ENCODE peak calls at places on chromosome 14, in five cellular contexts. D is HepG2, M is GM12878, L is K562, S is H1. P is an unnamed sample.

GRCh38 chr14:43503508-43503907 is 1003.6 kb downstream of the FSCB start:
- DNase-seq in D (peak), M (no peak), L (no peak), S (no peak), P (no peak)

GRCh38 chr14:33629721-33630287 is 321.1 kb downstream of the EGLN3 start:
- DNase-seq in D (no peak), M (no peak), L (no peak), S (no peak), P (no peak)

GRCh38 chr14:30291216-30291615 is 267.7 kb upstream of the G2E3 start:
- DNase-seq in D (no peak), M (no peak), L (no peak), S (no peak), P (no peak)

GRCh38 chr14:100840286-100840685 is 14.4 kb downstream of the MEG3 start:
- DNase-seq in D (no peak), M (no peak), L (no peak), S (peak), P (no peak)

GRCh38 chr14:87995500-87996275 is 2.7 kb upstream of the GALC start:
- DNase-seq in D (peak), M (no peak), L (peak), S (no peak), P (no peak)

GRCh38 chr14:92546347-92547053 is 32.9 kb downstream of the RIN3 start:
- DNase-seq in D (no peak), M (no peak), L (peak), S (no peak), P (no peak)

GRCh38 chr14:103031956-103032355 is 25.4 kb downstream of the CDC42BPB start:
- DNase-seq in D (no peak), M (no peak), L (no peak), S (no peak), P (peak)

GRCh38 chr14:22908601-22909000 is 10.3 kb downstream of the RBM23 start:
- DNase-seq in D (no peak), M (no peak), L (no peak), S (no peak), P (no peak)

GRCh38 chr14:35963209-35963608 is 137.1 kb downstream of the BRMS1L start:
- DNase-seq in D (peak), M (no peak), L (peak), S (no peak), P (no peak)

GRCh38 chr14:72291908-72292688 is 359.9 kb downstream of the RGS6 start:
- DNase-seq in D (peak), M (peak), L (peak), S (peak), P (peak)

GRCh38 chr14:90319173-90319572 is 12.6 kb downstream of the NRDE2 start:
- DNase-seq in D (no peak), M (no peak), L (no peak), S (no peak), P (no peak)

GRCh38 chr14:104142136-104143041 is 4.0 kb downstream of the KIF26A start:
- DNase-seq in D (no peak), M (no peak), L (no peak), S (peak), P (peak)

GRCh38 chr14:34069854-34070582 is 119.1 kb upstream of the EGLN3 start:
- DNase-seq in D (no peak), M (no peak), L (no peak), S (no peak), P (no peak)

GRCh38 chr14:73255693-73256225 is 18.5 kb downstream of the PAPLN start:
- DNase-seq in D (no peak), M (no peak), L (no peak), S (no peak), P (no peak)

GRCh38 chr14:105474478-105475268 is at the start of gene CRIP2:
- DNase-seq in D (no peak), M (no peak), L (peak), S (peak), P (no peak)

GRCh38 chr14:72845675-72846074 is 48.2 kb downstream of the DPF3 start:
- DNase-seq in D (no peak), M (no peak), L (no peak), S (no peak), P (no peak)

GRCh38 chr14:50954811-50955372 is 10.6 kb upstream of the PYGL start:
- DNase-seq in D (peak), M (no peak), L (peak), S (no peak), P (no peak)

GRCh38 chr14:90368946-90369721 is 27.7 kb upstream of the CALM1 start:
- DNase-seq in D (peak), M (no peak), L (no peak), S (no peak), P (no peak)

GRCh38 chr14:34722723-34723545 is 8.5 kb upstream of the CFL2 start:
- DNase-seq in D (peak), M (no peak), L (peak), S (peak), P (peak)

GRCh38 chr14:72928872-72929271 is 2.6 kb downstream of the DCAF4 start:
- DNase-seq in D (no peak), M (no peak), L (no peak), S (no peak), P (no peak)

GRCh38 chr14:47438650-47439140 is 236.7 kb downstream of the MDGA2 start:
- DNase-seq in D (no peak), M (no peak), L (no peak), S (no peak), P (no peak)

GRCh38 chr14:32559048-32559447 is 229.9 kb downstream of the AKAP6 start:
- DNase-seq in D (no peak), M (no peak), L (no peak), S (no peak), P (no peak)

GRCh38 chr14:68779761-68780323 is 13.0 kb downstream of the ZFP36L1 start:
- DNase-seq in D (peak), M (no peak), L (no peak), S (no peak), P (no peak)

GRCh38 chr14:20684662-20685456 is 499 bp downstream of the RNASE4 start:
- DNase-seq in D (peak), M (no peak), L (no peak), S (no peak), P (peak)

GRCh38 chr14:100532916-100533630 is 54.1 kb downstream of the BEGAIN start:
- DNase-seq in D (no peak), M (no peak), L (peak), S (no peak), P (no peak)

GRCh38 chr14:22598896-22599244 is 770 bp downstream of the ABHD4 start:
- DNase-seq in D (peak), M (no peak), L (peak), S (no peak), P (no peak)

GRCh38 chr14:61296151-61296550 is 15.0 kb upstream of the TMEM30B start:
- DNase-seq in D (no peak), M (no peak), L (no peak), S (no peak), P (no peak)

GRCh38 chr14:60655898-60656754 is 6.8 kb upstream of the SIX1 start:
- DNase-seq in D (no peak), M (no peak), L (no peak), S (peak), P (peak)

GRCh38 chr14:94465042-94465441 is 11.0 kb downstream of the SERPINA9 start:
- DNase-seq in D (no peak), M (no peak), L (no peak), S (no peak), P (no peak)

GRCh38 chr14:68627868-68628604 is 164.8 kb downstream of the ZFP36L1 start:
- DNase-seq in D (no peak), M (no peak), L (no peak), S (peak), P (peak)

GRCh38 chr14:104315625-104316024 is 177.2 kb downstream of the KIF26A start:
- DNase-seq in D (no peak), M (no peak), L (no peak), S (no peak), P (peak)

GRCh38 chr14:21868442-21869046 is 194.9 kb upstream of the OR4E1 start:
- DNase-seq in D (peak), M (no peak), L (peak), S (peak), P (peak)

GRCh38 chr14:60094306-60094897 is 2.7 kb downstream of the PCNX4 start:
- DNase-seq in D (peak), M (no peak), L (peak), S (no peak), P (no peak)

GRCh38 chr14:100994757-100995156 is 91.2 kb upstream of the RTL1 start:
- DNase-seq in D (no peak), M (no peak), L (no peak), S (no peak), P (no peak)

GRCh38 chr14:101857226-101857625 is 95.7 kb downstream of the PPP2R5C start:
- DNase-seq in D (no peak), M (no peak), L (peak), S (no peak), P (peak)

GRCh38 chr14:95379634-95380033 is 59.9 kb upstream of the CLMN start:
- DNase-seq in D (no peak), M (no peak), L (no peak), S (no peak), P (no peak)

GRCh38 chr14:77316872-77317271 is 3.8 kb downstream of the POMT2 start:
- DNase-seq in D (no peak), M (no peak), L (no peak), S (no peak), P (no peak)

GRCh38 chr14:64767215-64767964 is 63.2 kb downstream of the PLEKHG3 start:
- DNase-seq in D (no peak), M (no peak), L (no peak), S (no peak), P (no peak)
- TF ChIP-seq ATF3 in D (no peak), M (no peak), L (no peak), S (no peak), P (no peak)

GRCh38 chr14:70891741-70892140 is 15.5 kb upstream of the PCNX1 start:
- DNase-seq in D (no peak), M (no peak), L (no peak), S (no peak), P (no peak)

GRCh38 chr14:70893062-70893841 is 14.0 kb upstream of the PCNX1 start:
- DNase-seq in D (no peak), M (no peak), L (no peak), S (no peak), P (no peak)

GRCh38 chr14:70896317-70896716 is 10.9 kb upstream of the PCNX1 start:
- DNase-seq in D (no peak), M (no peak), L (no peak), S (no peak), P (no peak)

GRCh38 chr14:70894868-70895267 is 12.4 kb upstream of the PCNX1 start:
- DNase-seq in D (peak), M (no peak), L (no peak), S (no peak), P (no peak)

DNA sequence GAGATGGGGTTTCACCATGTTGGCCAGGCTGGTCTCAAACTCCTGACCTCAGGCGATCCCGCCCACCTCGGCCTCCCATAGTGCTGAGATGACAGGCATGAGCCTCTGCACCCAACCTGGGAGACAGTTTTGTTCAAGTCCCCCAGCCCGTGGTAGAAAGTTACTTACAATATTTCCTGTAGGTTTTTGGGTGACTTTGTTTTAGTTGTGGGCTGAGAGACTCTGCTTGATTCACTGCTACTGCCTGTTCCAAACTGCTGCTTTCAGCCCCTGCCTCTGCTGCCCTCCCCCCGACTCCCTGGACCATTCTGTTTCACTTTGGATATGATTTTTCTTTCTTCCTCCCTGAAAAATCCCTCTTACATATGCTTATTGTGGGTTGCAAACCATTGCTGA is 13.4 kb upstream of the PCNX1 start:
- DNase-seq in D (no peak), M (no peak), L (no peak), S (no peak), P (no peak)
- TF ChIP-seq USF2 in D (no peak), M (no peak), L (no peak), S (no peak), P (no peak)

GRCh38 chr14:54877015-54877702 is 25.5 kb downstream of the GCH1 start:
- DNase-seq in D (no peak), M (no peak), L (no peak), S (no peak), P (no peak)
- TF ChIP-seq ATF3 in D (no peak), M (no peak), L (no peak), S (no peak), P (no peak)

GRCh38 chr14:48690349-48690748 is 895.8 kb downstream of the RPS29 start:
- DNase-seq in D (no peak), M (no peak), L (no peak), S (no peak), P (no peak)
- TF ChIP-seq USF2 in D (no peak), M (no peak), L (no peak), S (no peak), P (no peak)

DNA sequence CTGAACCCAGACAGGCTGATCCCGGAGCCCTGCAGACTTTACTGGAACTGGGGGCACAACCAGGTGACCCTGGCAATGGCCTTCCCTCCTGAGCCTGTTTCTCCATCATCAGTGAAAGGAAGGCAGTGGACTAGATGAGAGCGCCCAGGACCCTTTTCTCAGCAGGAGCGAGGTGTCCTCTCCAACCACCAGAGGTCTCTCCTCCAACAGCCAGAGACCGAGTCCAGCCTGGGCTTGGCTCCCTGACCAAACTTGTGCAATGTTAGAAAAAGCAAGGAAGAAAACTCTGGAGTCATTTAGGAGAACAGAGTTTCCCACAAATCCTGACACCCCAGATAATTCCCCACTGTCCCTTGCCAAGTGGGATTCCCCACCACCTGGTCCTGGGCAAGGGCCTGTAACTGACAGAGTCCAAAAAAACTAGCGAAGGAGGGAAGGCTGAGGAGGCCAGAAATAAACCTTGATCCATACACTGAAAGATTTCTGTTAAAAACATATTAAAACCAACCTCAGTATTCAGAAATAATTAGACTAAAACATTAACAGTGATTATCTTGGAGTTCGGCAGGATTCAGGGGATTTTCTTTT is 9.0 kb downstream of the RPS6KL1 start:
- DNase-seq in D (peak), M (no peak), L (peak), S (no peak), P (peak)
- TF ChIP-seq ATF3 in D (no peak), M (no peak), L (no peak), S (no peak), P (no peak)

DNA sequence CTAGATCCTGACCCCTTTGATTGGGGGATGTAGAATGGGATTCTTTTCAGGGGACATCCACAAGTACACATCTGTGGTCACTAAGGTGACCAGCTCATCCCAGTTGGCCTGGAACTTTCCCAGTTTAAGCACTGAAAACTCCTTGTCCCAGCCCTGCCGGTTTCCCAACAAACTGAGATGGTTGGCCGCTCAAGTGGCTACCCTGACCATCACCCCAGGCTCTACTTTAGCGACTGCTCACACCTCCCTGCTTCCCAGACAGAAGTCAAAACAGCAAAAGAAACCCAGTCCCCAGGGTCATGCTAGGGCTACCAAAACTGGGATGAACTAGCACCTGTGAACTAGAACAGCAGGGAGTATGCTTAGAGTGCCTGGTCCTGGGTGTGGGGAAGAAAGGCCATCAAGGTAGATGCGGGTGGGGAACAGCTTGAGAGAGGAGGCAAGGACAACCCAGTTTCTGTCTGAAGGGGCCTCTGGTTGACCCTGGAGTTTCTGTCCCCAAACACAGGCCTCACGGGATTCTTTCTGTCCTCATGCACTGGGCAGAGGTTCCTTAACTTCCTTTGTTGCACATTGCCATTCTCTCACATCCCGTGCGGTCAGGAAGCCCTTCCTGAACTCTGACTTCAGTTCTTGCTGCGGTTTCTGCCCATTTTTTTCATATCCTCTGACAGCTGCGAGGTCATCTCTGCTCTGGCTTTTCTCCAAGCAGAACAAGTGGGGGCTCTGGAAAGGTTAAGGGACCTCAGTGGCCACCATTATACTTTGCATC is 1.6 kb downstream of the LTB4R start:
- DNase-seq in D (no peak), M (no peak), L (no peak), S (no peak), P (no peak)
- TF ChIP-seq USF2 in D (no peak), M (no peak), L (no peak), S (no peak), P (no peak)